ENCODE peak calls at places on chromosome 7, in nine cellular contexts. S is CD4-positive, alpha-beta memory T cell; O is heart right ventricle; V is heart left ventricle; H is gastrocnemius medialis; Y is CD8-positive, alpha-beta T cell; K is lower lobe of right lung; T is brain microvascular endothelial cell; E is thoracic aorta. C is an unnamed sample.
A peak's percentile ranks its signal among the peaks of the same experiment; 100 is the strongest.

GRCh38 chr7:5646846-5647245 is 134.6 kb downstream of the RNF216 start:
- DNase-seq in S (no peak), O (no peak), V (no peak), H (no peak), Y (no peak), K (no peak), T (no peak), E (no peak), C (no peak)

GRCh38 chr7:36360244-36360643 is 29.4 kb upstream of the ANLN start:
- DNase-seq in S (no peak), O (no peak), V (no peak), H (no peak), Y (no peak), K (no peak), T (no peak), E (no peak), C (peak; percentile 31)

GRCh38 chr7:78417180-78417853 is 618.7 kb downstream of the PHTF2 start:
- DNase-seq in S (no peak), O (no peak), V (no peak), H (no peak), Y (no peak), K (no peak), T (no peak), E (no peak), C (no peak)

GRCh38 chr7:143013897-143014296 is 13.0 kb downstream of the OR9A2 start:
- DNase-seq in S (no peak), O (no peak), V (no peak), H (no peak), Y (no peak), K (no peak), T (peak; percentile 56), E (no peak), C (no peak)

GRCh38 chr7:4856336-4857056 is 5.3 kb downstream of the PAPOLB start:
- DNase-seq in S (no peak), O (no peak), V (no peak), H (no peak), Y (no peak), K (no peak), T (no peak), E (no peak), C (no peak)

GRCh38 chr7:140983802-140984201 is 30.9 kb downstream of the MRPS33 start:
- DNase-seq in S (no peak), O (no peak), V (no peak), H (no peak), Y (no peak), K (no peak), T (no peak), E (no peak), C (peak; percentile 11)

GRCh38 chr7:133513608-133514007 is 260.7 kb downstream of the EXOC4 start:
- DNase-seq in S (no peak), O (no peak), V (no peak), H (no peak), Y (no peak), K (no peak), T (no peak), E (no peak), C (no peak)

GRCh38 chr7:155277385-155277994 is 20.2 kb upstream of the INSIG1 start:
- DNase-seq in S (no peak), O (no peak), V (no peak), H (no peak), Y (no peak), K (no peak), T (no peak), E (no peak), C (no peak)

GRCh38 chr7:30147785-30148184 is 13.0 kb downstream of the MTURN start:
- DNase-seq in S (no peak), O (no peak), V (no peak), H (no peak), Y (no peak), K (no peak), T (no peak), E (no peak), C (no peak)

GRCh38 chr7:120809260-120809659 is 48.7 kb downstream of the TSPAN12 start:
- DNase-seq in S (no peak), O (no peak), V (no peak), H (no peak), Y (no peak), K (no peak), T (no peak), E (no peak), C (no peak)

GRCh38 chr7:149873968-149874643 is at the start of gene ATP6V0E2:
- DNase-seq in S (peak; percentile 38), O (no peak), V (no peak), H (no peak), Y (no peak), K (no peak), T (no peak), E (no peak), C (no peak)
- H3K4me3 ChIP-seq in S (peak within 1 kb of the TSS; percentile 82), O (peak within 1 kb of the TSS; percentile 73), V (peak within 1 kb of the TSS; percentile 84), H (peak within 1 kb of the TSS; percentile 73), Y (peak within 1 kb of the TSS; percentile 80), K (peak within 1 kb of the TSS; percentile 85), T (peak within 1 kb of the TSS; percentile 74), E (peak within 1 kb of the TSS; percentile 94), C (peak within 1 kb of the TSS; percentile 76)

GRCh38 chr7:27176962-27177794 is 3.1 kb upstream of the HOXA10 start:
- DNase-seq in S (no peak), O (no peak), V (no peak), H (peak; percentile 70), Y (peak; percentile 3), K (peak; percentile 34), T (no peak), E (no peak), C (peak; percentile 6)

GRCh38 chr7:27175626-27176342 is 1.7 kb upstream of the HOXA10 start:
- DNase-seq in S (no peak), O (no peak), V (no peak), H (peak; percentile 27), Y (no peak), K (no peak), T (no peak), E (no peak), C (no peak)

GRCh38 chr7:27177795-27178320 is 3.7 kb upstream of the HOXA10 start:
- DNase-seq in S (no peak), O (no peak), V (no peak), H (peak; percentile 11), Y (no peak), K (no peak), T (no peak), E (no peak), C (no peak)

GRCh38 chr7:27175005-27175625 is 995 bp upstream of the HOXA10 start:
- DNase-seq in S (no peak), O (no peak), V (peak; percentile 15), H (peak; percentile 64), Y (peak; percentile 3), K (no peak), T (no peak), E (no peak), C (no peak)

GRCh38 chr7:27176343-27176731 is 2.2 kb upstream of the HOXA10 start:
- DNase-seq in S (no peak), O (no peak), V (no peak), H (peak; percentile 53), Y (no peak), K (peak; percentile 12), T (no peak), E (no peak), C (peak; percentile 6)
- H3K36me3 ChIP-seq in S (no peaks in the 10 kb centered on the region), O (no peaks in the 10 kb centered on the region), V (no peaks in the 10 kb centered on the region), H (no peaks in the 10 kb centered on the region), Y (no peaks in the 10 kb centered on the region), K (no peaks in the 10 kb centered on the region), T (no peaks in the 10 kb centered on the region), E (no peaks in the 10 kb centered on the region), C (peaks cover 11% of the 10 kb centered on the region)

GRCh38 chr7:7938471-7938870 is 30.1 kb upstream of the GLCCI1 start:
- DNase-seq in S (no peak), O (no peak), V (no peak), H (no peak), Y (no peak), K (no peak), T (no peak), E (no peak), C (no peak)

GRCh38 chr7:7948233-7948632 is 20.4 kb upstream of the GLCCI1 start:
- DNase-seq in S (no peak), O (no peak), V (no peak), H (no peak), Y (no peak), K (no peak), T (no peak), E (no peak), C (no peak)

GRCh38 chr7:7944619-7945282 is 23.8 kb upstream of the GLCCI1 start:
- DNase-seq in S (peak; percentile 75), O (no peak), V (no peak), H (peak; percentile 64), Y (peak; percentile 41), K (no peak), T (no peak), E (no peak), C (no peak)

GRCh38 chr7:7946486-7946885 is 22.1 kb upstream of the GLCCI1 start:
- DNase-seq in S (no peak), O (no peak), V (no peak), H (no peak), Y (no peak), K (no peak), T (no peak), E (no peak), C (no peak)

DNA sequence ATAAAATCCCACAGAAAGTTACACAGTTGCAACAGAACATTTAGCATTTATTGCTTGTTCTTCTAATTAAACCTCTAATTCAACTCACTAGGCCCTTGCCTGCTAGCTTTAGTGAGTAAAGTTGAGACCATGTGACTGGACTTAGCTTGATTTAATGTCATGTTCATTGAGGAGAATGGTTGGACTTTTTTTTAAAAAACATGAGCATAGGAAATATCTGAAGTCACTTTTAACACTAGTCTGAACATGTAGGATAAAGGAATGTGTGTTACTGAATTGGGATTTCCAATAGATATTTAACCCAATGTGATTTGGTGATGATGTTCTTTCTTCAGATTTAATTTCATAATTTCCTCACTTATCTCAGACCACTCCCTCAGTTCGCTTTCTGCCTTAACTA is 24.6 kb upstream of the GLCCI1 start:
- DNase-seq in S (no peak), O (no peak), V (no peak), H (no peak), Y (no peak), K (no peak), T (no peak), E (no peak), C (no peak)
- H3K4me3 ChIP-seq in S (no peak overlapping the region), O (no peak overlapping the region), V (no peak overlapping the region), H (no peak overlapping the region), Y (no peak overlapping the region), K (no peak overlapping the region), T (no peak overlapping the region), E (no peak overlapping the region), C (no peak overlapping the region)

GRCh38 chr7:1149351-1149794 is 10.6 kb downstream of the ZFAND2A start:
- DNase-seq in S (no peak), O (no peak), V (no peak), H (no peak), Y (no peak), K (peak; percentile 27), T (no peak), E (no peak), C (no peak)

GRCh38 chr7:1151653-1152425 is 8.2 kb downstream of the ZFAND2A start:
- DNase-seq in S (no peak), O (no peak), V (peak; percentile 10), H (no peak), Y (no peak), K (no peak), T (no peak), E (no peak), C (no peak)

GRCh38 chr7:1152492-1152891 is 7.5 kb downstream of the ZFAND2A start:
- DNase-seq in S (no peak), O (no peak), V (no peak), H (no peak), Y (no peak), K (peak; percentile 14), T (no peak), E (no peak), C (no peak)

GRCh38 chr7:1150400-1151002 is 9.5 kb downstream of the ZFAND2A start:
- DNase-seq in S (no peak), O (no peak), V (no peak), H (no peak), Y (no peak), K (no peak), T (no peak), E (no peak), C (no peak)

GRCh38 chr7:1151156-1151555 is 8.8 kb downstream of the ZFAND2A start:
- DNase-seq in S (no peak), O (no peak), V (no peak), H (no peak), Y (no peak), K (peak; percentile 29), T (no peak), E (no peak), C (no peak)
- H3K36me3 ChIP-seq in S (peaks cover 43% of the 10 kb centered on the region), O (peaks cover 8% of the 10 kb centered on the region), V (no peaks in the 10 kb centered on the region), H (peaks cover 58% of the 10 kb centered on the region), Y (peaks cover 25% of the 10 kb centered on the region), K (peaks cover 59% of the 10 kb centered on the region), T (peaks cover 49% of the 10 kb centered on the region), E (peaks cover 43% of the 10 kb centered on the region), C (peaks cover 30% of the 10 kb centered on the region)